ENCODE peak calls at places on chromosomes 3 and 15, in four cellular contexts. M is BJ; F is stimulated activated CD4-positive, alpha-beta T cell treated with anti-CD3 and anti-CD28 coated beads, TNF-alpha, amount 100 ng/mL, for 24 hours; Z is IMR-90. V is an unnamed sample.
A peak's percentile ranks its signal among the peaks of the same experiment; 100 is the strongest.

GRCh38 chr3:46713898-46714552 is 3.6 kb downstream of the PRSS50 start:
- DNase-seq in M (no peak), F (no peak), Z (no peak), V (peak; percentile 45)

GRCh38 chr3:18194431-18194830 is 230.7 kb downstream of the SATB1 start:
- DNase-seq in M (no peak), F (no peak), Z (peak; percentile 17), V (no peak)

GRCh38 chr3:190336516-190337189 is 14.4 kb upstream of the CLDN1 start:
- DNase-seq in M (no peak), F (no peak), Z (no peak), V (no peak)

GRCh38 chr3:142285057-142285666 is 59.8 kb upstream of the GK5 start:
- DNase-seq in M (no peak), F (no peak), Z (no peak), V (no peak)

GRCh38 chr15:56918907-56919707 is 663 bp downstream of the TCF12 start:
- DNase-seq in M (no peak), F (no peak), Z (peak; percentile 73), V (peak; percentile 18)

GRCh38 chr3:18730491-18730890 is 305.4 kb upstream of the SATB1 start:
- DNase-seq in M (no peak), F (no peak), Z (no peak), V (no peak)

GRCh38 chr3:111603679-111604643 is 8.8 kb upstream of the ZBED2 start:
- DNase-seq in M (no peak), F (no peak), Z (no peak), V (no peak)

GRCh38 chr15:77021803-77022381 is 27.0 kb downstream of the PSTPIP1 start:
- DNase-seq in M (peak; percentile 41), F (no peak), Z (peak; percentile 68), V (no peak)

GRCh38 chr3:36312351-36312750 is 68.0 kb upstream of the STAC start:
- DNase-seq in M (no peak), F (no peak), Z (no peak), V (no peak)